ENCODE peak calls at places on chromosomes 3 and 15, in six cellular contexts. K is mesendoderm, F is adipocyte, L is Karpas-422, P is psoas muscle, V is cardiac muscle cell. S is an unnamed sample.
A peak's percentile ranks its signal among the peaks of the same experiment; 100 is the strongest.

GRCh38 chr15:34719051-34719882 is 35.5 kb downstream of the GJD2 start:
- DNase-seq in K (no peak), F (no peak), L (no peak), P (no peak), V (no peak), S (no peak)

GRCh38 chr3:127478922-127479321 is 111.6 kb downstream of the TPRA1 start:
- DNase-seq in K (no peak), F (no peak), L (no peak), P (no peak), V (no peak), S (no peak)

GRCh38 chr15:78565951-78566774 is 843 bp downstream of the CHRNA5 start:
- DNase-seq in K (peak; percentile 65), F (peak; percentile 38), L (no peak), P (no peak), V (peak; percentile 14), S (peak; percentile 29)

GRCh38 chr3:126348308-126348920 is 8.8 kb downstream of the KLF15 start:
- DNase-seq in K (peak; percentile 70), F (no peak), L (peak; percentile 45), P (peak; percentile 11), V (peak; percentile 23), S (no peak)

GRCh38 chr3:187758318-187758717 is 13.1 kb upstream of the BCL6 start:
- DNase-seq in K (no peak), F (no peak), L (no peak), P (no peak), V (no peak), S (no peak)

GRCh38 chr3:191492601-191493000 is 31.6 kb downstream of the PYDC2 start:
- DNase-seq in K (no peak), F (no peak), L (no peak), P (no peak), V (peak; percentile 21), S (no peak)

GRCh38 chr3:141372656-141373055 is 4.4 kb downstream of the ZBTB38 start:
- DNase-seq in K (no peak), F (no peak), L (no peak), P (no peak), V (no peak), S (no peak)

GRCh38 chr3:99532246-99532645 is 106.1 kb upstream of the COL8A1 start:
- DNase-seq in K (peak; percentile 95), F (peak; percentile 80), L (peak; percentile 71), P (no peak), V (peak; percentile 90), S (no peak)

GRCh38 chr3:50450135-50450911 is 53.1 kb downstream of the CACNA2D2 start:
- DNase-seq in K (no peak), F (no peak), L (no peak), P (peak; percentile 65), V (peak; percentile 52), S (peak; percentile 58)

GRCh38 chr15:68277131-68277604 is 377 bp upstream of the FEM1B start:
- DNase-seq in K (peak; percentile 90), F (peak; percentile 56), L (no peak), P (no peak), V (peak; percentile 78), S (no peak)

GRCh38 chr15:76221085-76221767 is 90.0 kb downstream of the ETFA start:
- DNase-seq in K (no peak), F (no peak), L (no peak), P (no peak), V (no peak), S (no peak)

GRCh38 chr3:62139957-62140356 is 233.4 kb downstream of the FEZF2 start:
- DNase-seq in K (no peak), F (peak; percentile 67), L (no peak), P (no peak), V (peak; percentile 78), S (no peak)

GRCh38 chr15:35519536-35520149 is 26.3 kb downstream of the DPH6 start:
- DNase-seq in K (peak; percentile 64), F (peak; percentile 87), L (peak; percentile 82), P (no peak), V (peak; percentile 77), S (no peak)

GRCh38 chr3:157512534-157512933 is 9.3 kb upstream of the VEPH1 start:
- DNase-seq in K (no peak), F (no peak), L (no peak), P (no peak), V (no peak), S (no peak)

GRCh38 chr3:55305714-55306485 is 181.2 kb downstream of the WNT5A start:
- DNase-seq in K (no peak), F (peak; percentile 69), L (no peak), P (peak; percentile 43), V (peak; percentile 16), S (no peak)

GRCh38 chr3:194575484-194576210 is 57.6 kb downstream of the TMEM44 start:
- DNase-seq in K (peak; percentile 77), F (peak; percentile 11), L (no peak), P (peak; percentile 49), V (peak; percentile 98), S (no peak)

GRCh38 chr3:138297059-138297607 is 32.5 kb downstream of the NME9 start:
- DNase-seq in K (no peak), F (no peak), L (no peak), P (no peak), V (no peak), S (no peak)

GRCh38 chr3:55367396-55367795 is 119.7 kb downstream of the WNT5A start:
- DNase-seq in K (no peak), F (peak; percentile 15), L (no peak), P (no peak), V (no peak), S (no peak)

GRCh38 chr3:152071924-152072323 is 196.8 kb upstream of the MBNL1 start:
- DNase-seq in K (peak; percentile 68), F (peak; percentile 67), L (peak; percentile 70), P (no peak), V (peak; percentile 81), S (no peak)

GRCh38 chr3:27723803-27724458 is 1.8 kb upstream of the EOMES start:
- DNase-seq in K (peak; percentile 47), F (no peak), L (no peak), P (no peak), V (no peak), S (no peak)

GRCh38 chr3:27724459-27725197 is 2.5 kb upstream of the EOMES start:
- DNase-seq in K (peak; percentile 50), F (no peak), L (no peak), P (no peak), V (no peak), S (no peak)

GRCh38 chr3:27720899-27721716 is 1.0 kb downstream of the EOMES start:
- DNase-seq in K (peak; percentile 90), F (no peak), L (no peak), P (no peak), V (no peak), S (no peak)

GRCh38 chr3:27721717-27722564 is at the start of gene EOMES:
- DNase-seq in K (peak; percentile 95), F (peak; percentile 33), L (peak; percentile 86), P (peak; percentile 23), V (peak; percentile 43), S (no peak)

DNA sequence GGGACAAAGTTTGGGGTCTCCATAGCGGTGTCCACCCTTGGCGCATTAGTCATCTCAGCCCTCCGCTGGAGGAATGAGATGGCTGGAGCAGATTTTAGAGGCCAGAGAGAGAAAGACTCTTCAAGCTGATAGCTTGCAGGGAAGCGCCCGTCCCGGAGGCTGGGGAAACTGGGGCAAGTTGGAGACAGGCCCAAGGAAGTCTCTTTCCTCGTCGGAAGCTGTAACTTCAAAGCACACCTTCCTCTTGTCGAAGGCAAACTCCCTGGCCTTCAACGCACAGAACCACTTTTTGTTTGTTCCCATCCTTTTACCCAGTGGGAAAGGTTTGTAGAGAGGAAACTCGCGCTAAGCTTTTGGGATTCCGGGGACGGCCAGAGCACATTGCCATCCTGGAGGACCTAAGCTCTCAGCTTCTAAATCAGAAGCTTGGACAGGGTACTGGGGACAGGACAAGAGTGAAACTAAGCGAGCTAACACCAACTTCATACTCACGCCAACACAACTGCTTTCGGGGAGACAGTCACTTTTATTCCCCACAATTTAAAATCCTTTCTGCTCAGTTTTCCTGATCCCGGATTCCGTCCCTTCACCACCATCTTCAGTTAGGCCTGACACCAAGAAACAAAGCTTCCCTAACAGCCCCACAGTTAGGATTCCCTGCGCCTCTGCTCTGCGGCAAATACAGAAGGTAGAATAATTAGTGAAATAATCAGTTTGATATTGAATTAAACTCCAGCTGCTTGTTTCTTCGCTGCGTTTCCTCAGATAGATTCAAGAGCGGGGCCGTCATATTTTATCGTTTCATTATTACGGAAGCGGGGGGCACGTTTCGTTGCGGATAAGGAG is 1.1 kb upstream of the EOMES start:
- DNase-seq in K (peak; percentile 87), F (peak; percentile 11), L (no peak), P (no peak), V (no peak), S (no peak)
- H3K4me3 ChIP-seq in K (no peak overlapping the region), F (peak overlapping the region; percentile 63), L (no peak overlapping the region), P (peak overlapping the region; percentile 47), V (peak overlapping the region; percentile 1), S (no peak overlapping the region)

DNA sequence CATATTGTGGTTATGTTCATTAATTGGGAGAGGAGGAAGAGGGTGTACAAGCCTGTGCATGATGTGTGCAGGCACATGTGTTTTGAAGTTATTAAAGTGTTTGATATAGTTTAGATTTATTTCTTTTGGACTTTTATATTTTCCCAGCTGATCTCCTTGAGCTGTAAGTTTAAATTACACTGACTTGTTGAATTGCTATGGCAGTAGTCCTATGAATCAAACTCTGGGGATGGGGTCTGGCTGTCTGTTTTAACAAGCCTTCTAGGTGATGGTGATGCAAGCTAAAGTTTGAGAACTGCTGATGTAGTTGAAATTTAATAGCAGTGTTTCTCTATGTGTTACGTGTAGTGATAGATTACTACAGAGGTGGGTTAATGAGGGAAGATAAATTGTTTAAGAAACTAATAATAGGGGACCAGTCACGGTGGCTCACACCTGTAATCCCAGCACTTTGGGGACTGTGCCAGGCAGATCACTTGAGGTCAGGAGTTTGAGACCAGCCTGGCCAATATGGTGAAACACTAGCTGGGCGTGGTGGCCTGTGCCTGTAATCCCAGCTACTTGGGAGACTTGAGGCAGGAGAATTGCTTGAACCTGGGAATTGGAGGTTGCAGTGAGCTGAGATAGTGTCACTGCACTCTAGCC is 7.0 kb downstream of the ARIH1 start:
- DNase-seq in K (no peak), F (no peak), L (no peak), P (peak; percentile 54), V (no peak), S (no peak)
- H3K4me1 ChIP-seq in K (no peaks in the 10 kb centered on the region), F (peaks cover 27% of the 10 kb centered on the region), L (peaks cover 21% of the 10 kb centered on the region), P (peaks cover 63% of the 10 kb centered on the region), V (peaks cover 22% of the 10 kb centered on the region), S (peaks cover 6% of the 10 kb centered on the region)

GRCh38 chr3:13896473-13897154 is 16.7 kb upstream of the WNT7A start:
- DNase-seq in K (peak; percentile 90), F (peak; percentile 78), L (peak; percentile 86), P (no peak), V (peak; percentile 78), S (peak; percentile 81)
- H3K4me3 ChIP-seq in K (no peak overlapping the region), F (peak overlapping the region; percentile 85), L (no peak overlapping the region), P (peak overlapping the region; percentile 80), V (no peak overlapping the region), S (peak overlapping the region; percentile 41)

GRCh38 chr15:90006217-90007088 is 5.3 kb downstream of the ZNF710 start:
- DNase-seq in K (no peak), F (no peak), L (no peak), P (no peak), V (no peak), S (no peak)

GRCh38 chr15:90002428-90002844 is 1.3 kb downstream of the ZNF710 start:
- DNase-seq in K (peak; percentile 60), F (peak; percentile 74), L (peak; percentile 83), P (peak; percentile 46), V (peak; percentile 49), S (peak; percentile 31)

GRCh38 chr15:90003736-90004135 is 2.6 kb downstream of the ZNF710 start:
- DNase-seq in K (no peak), F (no peak), L (no peak), P (no peak), V (no peak), S (no peak)

GRCh38 chr15:90004671-90005070 is 3.5 kb downstream of the ZNF710 start:
- DNase-seq in K (no peak), F (peak; percentile 94), L (no peak), P (peak; percentile 56), V (peak; percentile 94), S (no peak)

GRCh38 chr15:90004252-90004651 is 3.1 kb downstream of the ZNF710 start:
- DNase-seq in K (peak; percentile 69), F (peak; percentile 51), L (no peak), P (peak; percentile 33), V (peak; percentile 47), S (no peak)
- H3K4me1 ChIP-seq in K (peaks cover 20% of the 10 kb centered on the region), F (peaks cover 29% of the 10 kb centered on the region), L (peaks cover 65% of the 10 kb centered on the region), P (peaks cover 62% of the 10 kb centered on the region), V (peaks cover 20% of the 10 kb centered on the region), S (peaks cover 4% of the 10 kb centered on the region)